ENCODE peak calls at places on chromosomes 12 and 14, in eight cellular contexts. P, G, V, W, H, Y, U and C are unnamed samples.
A peak's percentile ranks its signal among the peaks of the same experiment; 100 is the strongest.

GRCh38 chr12:67220065-67220464 is 49.1 kb upstream of the CAND1 start:
- DNase-seq in P (no peak), G (no peak), V (peak; percentile 54), W (peak; percentile 65), H (no peak), Y (peak; percentile 21), U (no peak), C (peak; percentile 37)

GRCh38 chr12:52323416-52324067 is 2.3 kb upstream of the KRT83 start:
- DNase-seq in P (no peak), G (no peak), V (no peak), W (no peak), H (no peak), Y (no peak), U (peak; percentile 2), C (no peak)

GRCh38 chr14:92348154-92348553 is 25.2 kb downstream of the SLC24A4 start:
- DNase-seq in P (no peak), G (no peak), V (no peak), W (no peak), H (no peak), Y (no peak), U (no peak), C (no peak)

GRCh38 chr12:42326466-42327226 is 679 bp downstream of the PPHLN1 start:
- DNase-seq in P (no peak), G (peak; percentile 13), V (no peak), W (peak; percentile 28), H (peak; percentile 27), Y (peak; percentile 11), U (no peak), C (peak; percentile 65)

GRCh38 chr14:70919774-70920173 is 12.5 kb downstream of the PCNX1 start:
- DNase-seq in P (no peak), G (no peak), V (no peak), W (peak; percentile 49), H (peak; percentile 67), Y (no peak), U (no peak), C (peak; percentile 63)

GRCh38 chr12:58247633-58248032 is 306.3 kb downstream of the ATP23 start:
- DNase-seq in P (no peak), G (no peak), V (no peak), W (peak; percentile 14), H (no peak), Y (no peak), U (no peak), C (peak; percentile 11)

GRCh38 chr12:56574210-56574609 is 52.6 kb downstream of the RBMS2 start:
- DNase-seq in P (no peak), G (no peak), V (no peak), W (peak; percentile 19), H (peak; percentile 92), Y (no peak), U (no peak), C (no peak)

GRCh38 chr12:106942775-106943174 is 12.9 kb upstream of the TMEM263 start:
- DNase-seq in P (no peak), G (no peak), V (no peak), W (no peak), H (no peak), Y (no peak), U (no peak), C (no peak)

GRCh38 chr12:41407240-41407799 is 219.2 kb downstream of the PDZRN4 start:
- DNase-seq in P (no peak), G (no peak), V (no peak), W (no peak), H (no peak), Y (no peak), U (no peak), C (no peak)

GRCh38 chr14:95697764-95698163 is 11.5 kb downstream of the TCL1B start:
- DNase-seq in P (no peak), G (no peak), V (no peak), W (no peak), H (no peak), Y (no peak), U (no peak), C (no peak)

GRCh38 chr12:100356646-100357223 is at the start of gene SLC17A8:
- DNase-seq in P (peak; percentile 42), G (no peak), V (peak; percentile 85), W (no peak), H (no peak), Y (no peak), U (peak; percentile 75), C (no peak)

GRCh38 chr14:32307881-32308582 is 21.1 kb upstream of the AKAP6 start:
- DNase-seq in P (no peak), G (no peak), V (no peak), W (no peak), H (no peak), Y (peak; percentile 27), U (no peak), C (peak; percentile 77)

GRCh38 chr12:96617178-96617577 is 127.8 kb downstream of the CFAP54 start:
- DNase-seq in P (no peak), G (no peak), V (no peak), W (peak; percentile 11), H (no peak), Y (no peak), U (no peak), C (no peak)

GRCh38 chr14:51527073-51527472 is 124.6 kb upstream of the FRMD6 start:
- DNase-seq in P (no peak), G (no peak), V (no peak), W (peak; percentile 22), H (peak; percentile 62), Y (no peak), U (no peak), C (no peak)

GRCh38 chr12:131592972-131593371 is 117.9 kb upstream of the SFSWAP start:
- DNase-seq in P (no peak), G (no peak), V (no peak), W (no peak), H (no peak), Y (peak; percentile 9), U (peak; percentile 0), C (peak; percentile 57)

GRCh38 chr12:47750229-47750798 is 8.4 kb downstream of the RAPGEF3 start:
- DNase-seq in P (no peak), G (no peak), V (no peak), W (no peak), H (no peak), Y (no peak), U (no peak), C (no peak)

GRCh38 chr14:100664841-100665425 is 61.8 kb upstream of the DLK1 start:
- DNase-seq in P (no peak), G (no peak), V (no peak), W (peak; percentile 64), H (peak; percentile 49), Y (no peak), U (no peak), C (no peak)

GRCh38 chr12:43038991-43039390 is 449.4 kb upstream of the PRICKLE1 start:
- DNase-seq in P (no peak), G (no peak), V (no peak), W (no peak), H (no peak), Y (no peak), U (no peak), C (no peak)

GRCh38 chr12:19707948-19708409 is 268.7 kb downstream of the AEBP2 start:
- DNase-seq in P (no peak), G (no peak), V (no peak), W (peak; percentile 65), H (peak; percentile 36), Y (peak; percentile 68), U (no peak), C (no peak)

GRCh38 chr12:107681836-107682820 is 3.5 kb upstream of the PWP1 start:
- DNase-seq in P (no peak), G (no peak), V (no peak), W (no peak), H (no peak), Y (no peak), U (no peak), C (no peak)

GRCh38 chr14:97687944-97688625 is 890.9 kb downstream of the VRK1 start:
- DNase-seq in P (no peak), G (no peak), V (no peak), W (no peak), H (no peak), Y (no peak), U (no peak), C (peak; percentile 38)

GRCh38 chr14:98666545-98666944 is 605.5 kb downstream of the BCL11B start:
- DNase-seq in P (no peak), G (no peak), V (no peak), W (no peak), H (no peak), Y (no peak), U (no peak), C (no peak)

GRCh38 chr12:99053599-99054362 is 408.7 kb downstream of the APAF1 start:
- DNase-seq in P (no peak), G (no peak), V (no peak), W (no peak), H (no peak), Y (no peak), U (no peak), C (peak; percentile 54)

GRCh38 chr12:6775775-6776174 is 3.5 kb downstream of the LAG3 start:
- DNase-seq in P (no peak), G (no peak), V (no peak), W (no peak), H (no peak), Y (no peak), U (no peak), C (no peak)

GRCh38 chr12:77299910-77300772 is 234.8 kb upstream of the E2F7 start:
- DNase-seq in P (no peak), G (no peak), V (no peak), W (peak; percentile 68), H (peak; percentile 58), Y (peak; percentile 46), U (no peak), C (peak; percentile 46)

GRCh38 chr12:118350908-118351592 is 21.7 kb downstream of the TAOK3 start:
- DNase-seq in P (no peak), G (no peak), V (no peak), W (no peak), H (no peak), Y (no peak), U (no peak), C (no peak)

GRCh38 chr14:68047910-68048309 is 228.3 kb downstream of the RAD51B start:
- DNase-seq in P (no peak), G (no peak), V (no peak), W (no peak), H (peak; percentile 17), Y (peak; percentile 66), U (no peak), C (no peak)

GRCh38 chr14:104451474-104451873 is 128.1 kb upstream of the C14orf180 start:
- DNase-seq in P (no peak), G (no peak), V (no peak), W (no peak), H (no peak), Y (no peak), U (no peak), C (no peak)